ENCODE peak calls at places on chromosomes 13 and 19, in six cellular contexts. A is astrocyte of the cerebellum, C is fibroblast of the aortic adventitia, H is AG04450, R is adrenal gland, O is cardiac fibroblast. K is an unnamed sample.

GRCh38 chr13:41700790-41701310 is 243.5 kb downstream of the RGCC start:
- DNase-seq in A (peak), C (peak), H (peak), R (peak), O (peak), K (no peak)

GRCh38 chr19:8478605-8479004 is 23.8 kb downstream of the PRAM1 start:
- DNase-seq in A (no peak), C (no peak), H (no peak), R (no peak), O (no peak), K (no peak)

GRCh38 chr13:111033172-111034133 is 81.7 kb upstream of the ARHGEF7 start:
- DNase-seq in A (no peak), C (no peak), H (no peak), R (no peak), O (no peak), K (no peak)

GRCh38 chr13:27011661-27012060 is 159.9 kb downstream of the USP12 start:
- DNase-seq in A (no peak), C (no peak), H (no peak), R (no peak), O (no peak), K (no peak)

GRCh38 chr19:46404039-46404883 is 9.1 kb downstream of the CCDC8 start:
- DNase-seq in A (no peak), C (peak), H (no peak), R (peak), O (no peak), K (no peak)

GRCh38 chr19:42216653-42217521 is 590 bp downstream of the DEDD2 start:
- DNase-seq in A (no peak), C (peak), H (no peak), R (peak), O (no peak), K (no peak)

GRCh38 chr13:30140973-30141372 is 166.4 kb downstream of the KATNAL1 start:
- DNase-seq in A (no peak), C (no peak), H (no peak), R (no peak), O (no peak), K (no peak)

GRCh38 chr13:80276371-80277289 is 64.3 kb downstream of the SPRY2 start:
- DNase-seq in A (peak), C (no peak), H (no peak), R (peak), O (peak), K (peak)

GRCh38 chr19:51786651-51787494 is 8.1 kb upstream of the FPR3 start:
- DNase-seq in A (no peak), C (no peak), H (no peak), R (no peak), O (no peak), K (no peak)

GRCh38 chr19:40365613-40366401 is 17.3 kb downstream of the PLD3 start:
- DNase-seq in A (peak), C (peak), H (peak), R (peak), O (peak), K (no peak)

GRCh38 chr13:39350461-39350881 is 252.5 kb downstream of the LHFPL6 start:
- DNase-seq in A (no peak), C (peak), H (no peak), R (no peak), O (no peak), K (no peak)

GRCh38 chr19:48095637-48096175 is 14.9 kb downstream of the PLA2G4C start:
- DNase-seq in A (no peak), C (no peak), H (no peak), R (no peak), O (no peak), K (no peak)

GRCh38 chr13:92566767-92567166 is 659.8 kb upstream of the GPC6 start:
- DNase-seq in A (no peak), C (no peak), H (no peak), R (no peak), O (no peak), K (no peak)

GRCh38 chr13:93729383-93729782 is 502.8 kb downstream of the GPC6 start:
- DNase-seq in A (no peak), C (no peak), H (no peak), R (no peak), O (no peak), K (no peak)

GRCh38 chr19:18264428-18264827 is 9.8 kb downstream of the IQCN start:
- DNase-seq in A (no peak), C (no peak), H (no peak), R (peak), O (no peak), K (no peak)

GRCh38 chr13:93098972-93099371 is 127.6 kb upstream of the GPC6 start:
- DNase-seq in A (no peak), C (no peak), H (no peak), R (peak), O (no peak), K (no peak)

GRCh38 chr13:110149036-110149435 is 157.9 kb downstream of the COL4A1 start:
- DNase-seq in A (peak), C (peak), H (no peak), R (no peak), O (no peak), K (no peak)

GRCh38 chr13:93473441-93474270 is 247.0 kb downstream of the GPC6 start:
- DNase-seq in A (no peak), C (no peak), H (peak), R (no peak), O (no peak), K (no peak)

GRCh38 chr13:33015791-33016323 is 366 bp upstream of the KL start:
- DNase-seq in A (no peak), C (no peak), H (no peak), R (no peak), O (no peak), K (no peak)

GRCh38 chr13:21216332-21216731 is 39.9 kb downstream of the MRPL57 start:
- DNase-seq in A (no peak), C (no peak), H (no peak), R (no peak), O (no peak), K (no peak)

GRCh38 chr13:21221268-21221667 is 44.8 kb downstream of the MRPL57 start:
- DNase-seq in A (no peak), C (no peak), H (no peak), R (no peak), O (no peak), K (no peak)

GRCh38 chr13:21219044-21219381 is 42.6 kb downstream of the MRPL57 start:
- DNase-seq in A (no peak), C (no peak), H (no peak), R (no peak), O (no peak), K (no peak)

GRCh38 chr13:21218351-21219043 is 42.0 kb downstream of the MRPL57 start:
- DNase-seq in A (no peak), C (no peak), H (no peak), R (no peak), O (no peak), K (no peak)
- H3K4me3 ChIP-seq in A (no peak), C (no peak), H (no peak), R (no peak), O (no peak), K (no peak)

GRCh38 chr19:6424190-6424938 is at the start of gene KHSRP:
- DNase-seq in A (no peak), C (no peak), H (no peak), R (no peak), O (no peak), K (no peak)

GRCh38 chr19:6429419-6430221 is 3.9 kb downstream of the SLC25A41 start:
- DNase-seq in A (no peak), C (no peak), H (no peak), R (no peak), O (no peak), K (no peak)

GRCh38 chr19:6424939-6425731 is 524 bp upstream of the KHSRP start:
- DNase-seq in A (peak), C (peak), H (peak), R (peak), O (peak), K (peak)

GRCh38 chr19:6425732-6426686 is 1.4 kb upstream of the KHSRP start:
- DNase-seq in A (no peak), C (no peak), H (no peak), R (no peak), O (no peak), K (no peak)

GRCh38 chr19:6427131-6427530 is 2.5 kb upstream of the KHSRP start:
- DNase-seq in A (no peak), C (no peak), H (no peak), R (no peak), O (no peak), K (no peak)
- TF ChIP-seq CTCF in A (no peak), C (no peak), H (no peak), R (no peak), O (no peak), K (no peak)

DNA sequence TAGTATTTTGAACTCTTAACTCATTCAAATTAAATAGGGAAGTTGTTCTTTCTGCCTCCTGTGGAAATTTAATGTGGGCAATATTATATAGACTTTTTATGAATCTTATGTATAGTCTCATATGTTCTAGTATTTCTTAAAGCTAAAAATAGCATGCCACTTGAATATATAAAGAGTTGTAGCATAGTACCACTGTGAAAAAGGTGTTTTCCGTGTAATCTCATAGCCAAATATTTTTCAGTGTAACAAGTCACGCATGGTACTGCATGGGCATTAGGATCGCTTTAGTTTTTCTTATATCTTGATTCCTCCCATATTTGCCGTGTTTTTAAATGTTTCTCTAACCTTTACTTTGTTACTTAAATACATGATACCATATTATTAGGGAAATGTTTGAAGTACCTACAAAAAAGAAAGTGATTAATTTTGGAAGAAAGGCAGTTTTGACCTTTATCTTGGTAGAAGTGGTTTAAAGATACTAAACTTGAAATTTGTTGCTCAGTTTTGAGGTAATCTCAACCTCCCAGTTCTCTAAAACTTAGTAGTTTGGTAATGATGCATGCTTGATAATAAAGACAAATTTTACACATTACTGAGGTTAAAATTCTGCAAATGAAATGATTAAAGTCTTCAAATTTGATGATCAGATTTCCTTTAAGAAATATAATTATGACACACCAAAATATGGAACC is 81.2 kb downstream of the PAN3 start:
- DNase-seq in A (no peak), C (no peak), H (no peak), R (no peak), O (no peak), K (no peak)
- H3K4me3 ChIP-seq in A (no peak), C (no peak), H (no peak), R (no peak), O (no peak), K (no peak)

GRCh38 chr13:58455094-58455493 is 823.5 kb downstream of the PCDH17 start:
- DNase-seq in A (no peak), C (no peak), H (no peak), R (no peak), O (no peak), K (no peak)
- TF ChIP-seq CTCF in A (no peak), C (no peak), H (no peak), R (no peak), O (no peak), K (no peak)

GRCh38 chr13:21147827-21148226 is 28.5 kb downstream of the SKA3 start:
- DNase-seq in A (no peak), C (no peak), H (no peak), R (no peak), O (no peak), K (no peak)

GRCh38 chr13:21137696-21138095 is 38.7 kb downstream of the SKA3 start:
- DNase-seq in A (no peak), C (no peak), H (no peak), R (no peak), O (peak), K (no peak)

GRCh38 chr13:21138561-21138960 is 37.8 kb downstream of the SKA3 start:
- DNase-seq in A (no peak), C (no peak), H (no peak), R (no peak), O (no peak), K (no peak)

GRCh38 chr13:21139374-21139773 is 37.0 kb downstream of the SKA3 start:
- DNase-seq in A (no peak), C (no peak), H (no peak), R (no peak), O (no peak), K (no peak)

GRCh38 chr13:21142766-21143165 is 33.6 kb downstream of the SKA3 start:
- DNase-seq in A (no peak), C (no peak), H (no peak), R (no peak), O (no peak), K (no peak)
- H3K4me3 ChIP-seq in A (no peak), C (peak), H (no peak), R (no peak), O (no peak), K (no peak)

GRCh38 chr13:75789451-75790197 is 153.5 kb downstream of the LMO7 start:
- DNase-seq in A (no peak), C (no peak), H (no peak), R (no peak), O (no peak), K (no peak)

GRCh38 chr13:75787249-75787940 is 151.3 kb downstream of the LMO7 start:
- DNase-seq in A (no peak), C (peak), H (no peak), R (no peak), O (peak), K (no peak)

GRCh38 chr13:75785130-75785529 is 149.0 kb downstream of the LMO7 start:
- DNase-seq in A (no peak), C (peak), H (no peak), R (no peak), O (peak), K (no peak)

GRCh38 chr13:75790198-75790970 is 154.3 kb downstream of the LMO7 start:
- DNase-seq in A (no peak), C (no peak), H (no peak), R (no peak), O (no peak), K (no peak)

GRCh38 chr13:75788494-75788991 is 152.4 kb downstream of the LMO7 start:
- DNase-seq in A (peak), C (peak), H (peak), R (peak), O (peak), K (no peak)
- TF ChIP-seq CTCF in A (no peak), C (no peak), H (no peak), R (no peak), O (no peak), K (no peak)

K was measured in epithelial cell of proximal tubule.